ENCODE peak calls at places on chromosomes 7 and 10, in six cellular contexts. H is naive thymus-derived CD8-positive, alpha-beta T cell; K is activated naive CD8-positive, alpha-beta T cell treated with anti-CD3 and anti-CD28 coated beads, Interleukin-2, amount 50 U/mL, for 24 hours; A is bronchial epithelial cell; B is substantia nigra; T is activated CD4-positive, alpha-beta T cell treated with anti-CD3 and anti-CD28 coated beads, Interleukin-2, amount 10 ng/mL, durations not matched to agents 7 days and 5 days. E is an unnamed sample.

GRCh38 chr10:101272229-101272868 is 43.1 kb upstream of the LBX1 start:
- DNase-seq in A (peak; percentile 65), H (peak; percentile 52), T (peak; percentile 65), K (peak; percentile 67), B (peak; percentile 18), E (no peak)

GRCh38 chr10:97789770-97790397 is 18.1 kb upstream of the SFRP5 start:
- DNase-seq in H (no peak), A (no peak), T (no peak), K (no peak), B (no peak), E (no peak)

GRCh38 chr10:33153968-33154327 is 180.5 kb downstream of the NRP1 start:
- DNase-seq in A (no peak), H (no peak), T (no peak), B (no peak), K (no peak), E (no peak)

GRCh38 chr7:138116156-138116555 is 39.9 kb downstream of the AKR1D1 start:
- DNase-seq in T (no peak), H (no peak), B (no peak), A (peak; percentile 58), K (no peak), E (no peak)

GRCh38 chr7:137243741-137244140 is 99.8 kb downstream of the PTN start:
- DNase-seq in T (no peak), A (no peak), B (no peak), H (no peak), K (no peak), E (no peak)

GRCh38 chr10:50929670-50930069 is 44.2 kb upstream of the A1CF start:
- DNase-seq in B (no peak), A (peak; percentile 15), H (no peak), T (no peak), K (no peak), E (no peak)

GRCh38 chr10:77308084-77308732 is 329.4 kb downstream of the KCNMA1 start:
- DNase-seq in H (no peak), K (no peak), A (no peak), B (no peak), T (no peak), E (no peak)

GRCh38 chr7:131173148-131173890 is 154.4 kb upstream of the MKLN1 start:
- DNase-seq in H (no peak), T (no peak), K (no peak), A (peak; percentile 39), B (no peak), E (no peak)

GRCh38 chr7:15967121-15967520 is 280.6 kb upstream of the MEOX2 start:
- DNase-seq in A (no peak), T (no peak), B (no peak), K (no peak), H (no peak), E (no peak)

GRCh38 chr10:101630420-101630920 is 42.3 kb downstream of the DPCD start:
- DNase-seq in T (no peak), H (no peak), B (no peak), A (no peak), K (no peak), E (no peak)

GRCh38 chr7:166370-167060 is 25.9 kb upstream of the FAM20C start:
- DNase-seq in K (no peak), T (no peak), B (no peak), H (no peak), A (no peak), E (no peak)

GRCh38 chr7:140238778-140239652 is 62.2 kb upstream of the KDM7A start:
- DNase-seq in K (no peak), A (peak; percentile 10), B (no peak), T (no peak), H (no peak), E (no peak)

GRCh38 chr10:70672993-70673928 is 955 bp downstream of the ADAMTS14 start:
- DNase-seq in H (no peak), B (no peak), K (no peak), T (no peak), A (peak; percentile 56), E (no peak)

GRCh38 chr10:5814110-5815107 is 1.2 kb upstream of the GDI2 start:
- DNase-seq in K (no peak), T (no peak), A (peak; percentile 42), B (no peak), H (no peak), E (no peak)

GRCh38 chr10:58773942-58774341 is 261.3 kb downstream of the BICC1 start:
- DNase-seq in T (no peak), A (no peak), K (no peak), B (no peak), H (no peak), E (no peak)

GRCh38 chr10:46305986-46306385 is 19.2 kb downstream of the ANTXRL start:
- DNase-seq in K (no peak), H (no peak), A (no peak), T (no peak), B (no peak), E (no peak)

GRCh38 chr7:7821517-7821916 is 103.1 kb upstream of the RPA3 start:
- DNase-seq in T (no peak), B (no peak), K (no peak), H (no peak), A (no peak), E (no peak)

GRCh38 chr10:6088721-6089333 is at the start of gene RBM17:
- DNase-seq in B (peak; percentile 85), H (peak; percentile 98), T (peak; percentile 96), A (peak; percentile 82), K (peak; percentile 99), E (peak; percentile 92)

GRCh38 chr10:125123363-125124113 is 36.8 kb downstream of the CTBP2 start:
- DNase-seq in K (no peak), B (peak; percentile 71), A (peak; percentile 95), H (no peak), T (no peak), E (no peak)

GRCh38 chr10:33937987-33938386 is 603.5 kb upstream of the NRP1 start:
- DNase-seq in A (no peak), B (no peak), H (no peak), K (no peak), T (no peak), E (no peak)

GRCh38 chr10:81873231-81873931 is 1.6 kb upstream of the NRG3 start:
- DNase-seq in A (no peak), B (no peak), K (no peak), T (no peak), H (no peak), E (no peak)

GRCh38 chr10:122197823-122198222 is 73.3 kb upstream of the BTBD16 start:
- DNase-seq in T (no peak), K (no peak), A (no peak), H (no peak), B (no peak), E (no peak)

GRCh38 chr10:22252801-22253577 is 35.2 kb upstream of the EBLN1 start:
- DNase-seq in A (no peak), H (peak; percentile 24), T (peak; percentile 30), B (peak; percentile 63), K (peak; percentile 52), E (no peak)

E was measured in NCI-H1048.